ENCODE peak calls at places on chromosomes 5 and 9, in four cellular contexts. J, S, H and C are unnamed samples.

GRCh38 chr9:134186471-134187109 is 22.2 kb upstream of the RNU6ATAC start:
- DNase-seq in J (no peak), S (no peak), H (no peak), C (no peak)

GRCh38 chr9:1173986-1174385 is 123.8 kb downstream of the DMRT2 start:
- DNase-seq in H (no peak), S (no peak), J (no peak), C (no peak)

GRCh38 chr9:35110327-35110758 is 5.3 kb downstream of the ATOSB start:
- DNase-seq in S (no peak), H (no peak), J (no peak), C (no peak)

GRCh38 chr5:118996098-118996497 is 7.8 kb upstream of the DTWD2 start:
- DNase-seq in J (no peak), H (no peak), S (no peak), C (no peak)

GRCh38 chr9:91082709-91083108 is 279.0 kb downstream of the AUH start:
- DNase-seq in H (no peak), J (no peak), S (no peak), C (no peak)

GRCh38 chr9:16265671-16266070 is 604.8 kb downstream of the BNC2 start:
- DNase-seq in J (no peak), S (no peak), H (no peak), C (no peak)

GRCh38 chr9:126956929-126957686 is 42.5 kb downstream of the RALGPS1 start:
- DNase-seq in J (no peak), S (no peak), H (no peak), C (no peak)

GRCh38 chr5:178551468-178551867 is 38.7 kb downstream of the COL23A1 start:
- DNase-seq in S (no peak), J (no peak), H (no peak), C (no peak)

GRCh38 chr9:113187935-113188595 is 33.0 kb downstream of the FKBP15 start:
- DNase-seq in H (no peak), S (no peak), J (no peak), C (no peak)

GRCh38 chr5:180235077-180235476 is 26.1 kb upstream of the RASGEF1C start:
- DNase-seq in J (no peak), H (no peak), S (no peak), C (no peak)

GRCh38 chr9:16726023-16726422 is 144.4 kb downstream of the BNC2 start:
- DNase-seq in J (no peak), S (no peak), H (no peak), C (no peak)

GRCh38 chr5:74384851-74385250 is 255.7 kb downstream of the ENC1 start:
- DNase-seq in H (no peak), S (no peak), J (no peak), C (no peak)

GRCh38 chr9:129479217-129480011 is 141.5 kb downstream of the C9orf50 start:
- DNase-seq in H (no peak), S (no peak), J (no peak), C (no peak)

GRCh38 chr5:83467315-83468044 is 4.1 kb upstream of the VCAN start:
- DNase-seq in H (no peak), J (no peak), S (no peak), C (no peak)

GRCh38 chr9:15087031-15087417 is 176.8 kb upstream of the FREM1 start:
- DNase-seq in J (no peak), H (no peak), S (no peak), C (no peak)

GRCh38 chr9:130999265-130999623 is 9.7 kb upstream of the LAMC3 start:
- DNase-seq in J (no peak), H (no peak), S (no peak), C (no peak)

GRCh38 chr9:22214021-22214420 is 204.9 kb upstream of the CDKN2B start:
- DNase-seq in H (no peak), J (no peak), S (no peak), C (no peak)

GRCh38 chr5:43874772-43875171 is 271.8 kb downstream of the NNT start:
- DNase-seq in S (no peak), J (no peak), H (no peak), C (no peak)

GRCh38 chr9:93683331-93684134 is 107.1 kb downstream of the PHF2 start:
- DNase-seq in S (peak), H (peak), J (no peak), C (peak)

GRCh38 chr5:2106721-2107120 is 224.0 kb upstream of the IRX4 start:
- DNase-seq in J (no peak), S (no peak), H (no peak), C (no peak)

GRCh38 chr5:126004636-126005035 is 418.6 kb upstream of the GRAMD2B start:
- DNase-seq in S (no peak), J (no peak), H (no peak), C (no peak)

GRCh38 chr5:136082390-136083193 is 50.1 kb upstream of the SMAD5 start:
- DNase-seq in H (peak), S (peak), J (no peak), C (peak)

GRCh38 chr5:115377468-115378217 is 81.2 kb upstream of the CCDC112 start:
- DNase-seq in S (no peak), H (no peak), J (no peak), C (no peak)

GRCh38 chr9:114722937-114723620 is 41.1 kb upstream of the TEX48 start:
- DNase-seq in J (no peak), S (no peak), H (no peak), C (no peak)

GRCh38 chr9:136512651-136513066 is 29.8 kb upstream of the SEC16A start:
- DNase-seq in S (peak), H (peak), J (no peak), C (no peak)

GRCh38 chr5:21711854-21712752 is 1141.0 kb downstream of the CDH12 start:
- DNase-seq in H (no peak), S (no peak), J (no peak), C (no peak)